ENCODE peak calls at places on chromosomes 12 and 14, in four cellular contexts. Z is A549, M is transverse colon, S is suprapubic skin. U is an unnamed sample.

GRCh38 chr14:31043379-31043778 is 17.2 kb upstream of the STRN3 start:
- DNase-seq in Z (no peak), M (no peak), S (no peak), U (no peak)

GRCh38 chr12:57461904-57462306 is 2.3 kb downstream of the GLI1 start:
- DNase-seq in Z (no peak), M (no peak), S (no peak), U (no peak)

GRCh38 chr12:80472912-80473500 is 29.0 kb downstream of the PTPRQ start:
- DNase-seq in Z (peak), M (no peak), S (no peak), U (no peak)

GRCh38 chr14:64639340-64639821 is 64.8 kb upstream of the PLEKHG3 start:
- DNase-seq in Z (no peak), M (no peak), S (peak), U (no peak)

GRCh38 chr12:96986883-96987523 is 79.9 kb downstream of the NEDD1 start:
- DNase-seq in Z (peak), M (no peak), S (no peak), U (no peak)

GRCh38 chr14:81310606-81311005 is 89.5 kb downstream of the STON2 start:
- DNase-seq in Z (no peak), M (no peak), S (no peak), U (no peak)

GRCh38 chr14:20662968-20663731 is 21.2 kb upstream of the RNASE4 start:
- DNase-seq in Z (peak), M (peak), S (no peak), U (peak)

GRCh38 chr12:107564946-107565345 is 120.7 kb upstream of the PWP1 start:
- DNase-seq in Z (no peak), M (no peak), S (no peak), U (no peak)

GRCh38 chr12:95511962-95512361 is 38.0 kb downstream of the METAP2 start:
- DNase-seq in Z (no peak), M (no peak), S (no peak), U (no peak)

GRCh38 chr12:95513599-95513998 is 37.7 kb downstream of the USP44 start:
- DNase-seq in Z (no peak), M (no peak), S (no peak), U (no peak)

GRCh38 chr12:95518976-95519375 is 32.3 kb downstream of the USP44 start:
- DNase-seq in Z (no peak), M (no peak), S (no peak), U (no peak)

GRCh38 chr12:95516757-95517156 is 34.5 kb downstream of the USP44 start:
- DNase-seq in Z (no peak), M (no peak), S (no peak), U (no peak)

DNA sequence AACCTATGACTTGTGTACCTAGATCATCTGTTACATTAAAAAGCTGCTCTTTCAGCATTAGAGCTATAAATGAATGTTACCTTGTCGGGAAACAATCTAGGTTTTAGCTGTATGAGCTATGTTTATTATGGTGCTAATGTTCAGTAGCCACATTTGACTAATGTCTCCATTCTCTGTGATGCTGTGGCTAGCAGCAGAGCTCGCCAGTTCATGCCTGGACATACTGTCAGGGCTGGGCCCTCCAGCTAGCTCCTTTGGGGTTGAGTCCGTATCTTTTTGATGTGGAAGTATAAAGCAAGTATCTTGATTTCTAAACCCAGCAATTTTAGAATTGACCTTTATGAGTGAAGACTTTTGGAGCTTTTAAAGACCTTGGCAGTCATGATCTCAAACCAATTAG is 36.1 kb downstream of the USP44 start:
- DNase-seq in Z (no peak), M (no peak), S (no peak), U (no peak)
- H3K4me3 ChIP-seq in Z (no peak), M (no peak), S (no peak), U (no peak)

DNA sequence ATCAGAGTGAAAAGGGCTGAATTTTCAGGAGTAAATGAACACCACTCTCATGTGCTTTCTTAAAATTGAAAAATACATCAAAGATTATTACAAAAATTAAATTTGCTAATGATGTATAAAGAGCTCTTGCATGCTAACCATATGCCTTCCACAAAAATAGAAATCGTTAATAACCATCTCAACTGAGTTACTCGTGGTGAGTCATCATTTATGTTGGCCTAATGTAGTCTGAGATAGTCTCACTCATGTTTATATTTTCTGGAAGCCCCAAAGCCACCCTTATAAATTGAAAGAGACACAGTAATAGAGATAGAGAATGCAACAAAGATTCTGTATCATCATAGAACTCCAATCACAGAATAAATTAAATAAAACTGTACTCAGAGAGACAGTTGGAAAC is 131.2 kb downstream of the KCNH5 start:
- DNase-seq in Z (no peak), M (no peak), S (no peak), U (no peak)
- H3K27ac ChIP-seq in Z (no peak), M (no peak), S (no peak), U (no peak)

GRCh38 chr12:56257491-56258067 is 605 bp downstream of the ANKRD52 start:
- DNase-seq in Z (peak), M (no peak), S (no peak), U (no peak)

GRCh38 chr12:56257071-56257470 is 1.1 kb downstream of the ANKRD52 start:
- DNase-seq in Z (no peak), M (no peak), S (no peak), U (no peak)

GRCh38 chr12:56256326-56256960 is 1.7 kb downstream of the ANKRD52 start:
- DNase-seq in Z (no peak), M (no peak), S (no peak), U (no peak)

GRCh38 chr12:56258820-56259183 is 618 bp upstream of the ANKRD52 start:
- DNase-seq in Z (no peak), M (no peak), S (no peak), U (no peak)

GRCh38 chr12:56258068-56258819 is at the start of gene ANKRD52:
- DNase-seq in Z (peak), M (peak), S (peak), U (peak)
- TF ChIP-seq POLR2A in Z (peak), M (no peak), S (no peak), U (no peak)

GRCh38 chr12:21773263-21773741 is 1.2 kb downstream of the KCNJ8 start:
- DNase-seq in Z (no peak), M (peak), S (no peak), U (no peak)
- H3K4me3 ChIP-seq in Z (no peak), M (peak), S (peak), U (peak)

GRCh38 chr14:54893151-54893760 is 9.4 kb downstream of the GCH1 start:
- DNase-seq in Z (peak), M (no peak), S (no peak), U (no peak)
- H3K27ac ChIP-seq in Z (no peak), M (no peak), S (no peak), U (no peak)

U was measured in breast epithelium.